ENCODE peak calls at places on chromosomes 5 and 9, in six cellular contexts. One of them, this sample, is unnamed.

GRCh38 chr5:1761453-1761755 is 38.2 kb downstream of the MRPL36 start:
- DNase-seq in fibroblast of pulmonary artery: no peak
- DNase-seq in psoas muscle: no peak
- DNase-seq in AG04449: no peak
- DNase-seq in HFFc6: no peak
- DNase-seq in dorsolateral prefrontal cortex: no peak
- DNase-seq in this sample: no peak

GRCh38 chr5:142006363-142007236 is 6.2 kb downstream of the GNPDA1 start:
- DNase-seq in fibroblast of pulmonary artery: no peak
- DNase-seq in psoas muscle: no peak
- DNase-seq in dorsolateral prefrontal cortex: no peak
- DNase-seq in AG04449: no peak
- DNase-seq in HFFc6: no peak
- DNase-seq in this sample: no peak

GRCh38 chr5:168176941-168177340 is 114.5 kb upstream of the WWC1 start:
- DNase-seq in dorsolateral prefrontal cortex: no peak
- DNase-seq in AG04449: no peak
- DNase-seq in psoas muscle: no peak
- DNase-seq in fibroblast of pulmonary artery: no peak
- DNase-seq in HFFc6: no peak
- DNase-seq in this sample: no peak

GRCh38 chr5:171681667-171682066 is 104.0 kb upstream of the SMIM23 start:
- DNase-seq in dorsolateral prefrontal cortex: no peak
- DNase-seq in AG04449: no peak
- DNase-seq in psoas muscle: no peak
- DNase-seq in fibroblast of pulmonary artery: peak; percentile 33
- DNase-seq in HFFc6: no peak
- DNase-seq in this sample: no peak

GRCh38 chr9:98222885-98223640 is 30.6 kb upstream of the CORO2A start:
- DNase-seq in psoas muscle: no peak
- DNase-seq in AG04449: peak; percentile 99
- DNase-seq in HFFc6: peak; percentile 98
- DNase-seq in fibroblast of pulmonary artery: peak; percentile 97
- DNase-seq in dorsolateral prefrontal cortex: no peak
- DNase-seq in this sample: peak; percentile 95

GRCh38 chr5:172299916-172300439 is 16.4 kb upstream of the UBTD2 start:
- DNase-seq in HFFc6: no peak
- DNase-seq in AG04449: no peak
- DNase-seq in fibroblast of pulmonary artery: peak; percentile 71
- DNase-seq in psoas muscle: no peak
- DNase-seq in dorsolateral prefrontal cortex: no peak
- DNase-seq in this sample: no peak

GRCh38 chr5:164296603-164297080 is 791.2 kb downstream of the MAT2B start:
- DNase-seq in HFFc6: no peak
- DNase-seq in psoas muscle: no peak
- DNase-seq in fibroblast of pulmonary artery: peak; percentile 40
- DNase-seq in dorsolateral prefrontal cortex: peak; percentile 25
- DNase-seq in AG04449: no peak
- DNase-seq in this sample: no peak

GRCh38 chr5:112681481-112681908 is 56.2 kb upstream of the APC start:
- DNase-seq in fibroblast of pulmonary artery: no peak
- DNase-seq in AG04449: no peak
- DNase-seq in dorsolateral prefrontal cortex: no peak
- DNase-seq in psoas muscle: no peak
- DNase-seq in HFFc6: peak; percentile 40
- DNase-seq in this sample: no peak

GRCh38 chr5:36635721-36636390 is 29.4 kb downstream of the SLC1A3 start:
- DNase-seq in AG04449: no peak
- DNase-seq in dorsolateral prefrontal cortex: no peak
- DNase-seq in psoas muscle: no peak
- DNase-seq in fibroblast of pulmonary artery: no peak
- DNase-seq in HFFc6: no peak
- DNase-seq in this sample: no peak

GRCh38 chr5:54309237-54309636 is 1.1 kb downstream of the ARL15 start:
- DNase-seq in AG04449: no peak
- DNase-seq in fibroblast of pulmonary artery: peak; percentile 15
- DNase-seq in dorsolateral prefrontal cortex: peak; percentile 37
- DNase-seq in HFFc6: peak; percentile 3
- DNase-seq in psoas muscle: no peak
- DNase-seq in this sample: no peak

GRCh38 chr5:54311178-54311811 is 922 bp upstream of the ARL15 start:
- DNase-seq in AG04449: no peak
- DNase-seq in psoas muscle: no peak
- DNase-seq in HFFc6: peak; percentile 10
- DNase-seq in dorsolateral prefrontal cortex: no peak
- DNase-seq in fibroblast of pulmonary artery: peak; percentile 29
- DNase-seq in this sample: no peak

GRCh38 chr5:54312499-54312898 is 2.1 kb upstream of the ARL15 start:
- DNase-seq in dorsolateral prefrontal cortex: no peak
- DNase-seq in psoas muscle: no peak
- DNase-seq in fibroblast of pulmonary artery: no peak
- DNase-seq in HFFc6: no peak
- DNase-seq in AG04449: no peak
- DNase-seq in this sample: no peak

GRCh38 chr5:54309751-54310432 is 481 bp downstream of the ARL15 start:
- DNase-seq in psoas muscle: peak; percentile 33
- DNase-seq in fibroblast of pulmonary artery: peak; percentile 20
- DNase-seq in HFFc6: no peak
- DNase-seq in AG04449: no peak
- DNase-seq in dorsolateral prefrontal cortex: peak; percentile 41
- DNase-seq in this sample: no peak

GRCh38 chr5:54310433-54311177 is at the start of gene ARL15:
- DNase-seq in AG04449: peak; percentile 73
- DNase-seq in HFFc6: peak; percentile 98
- DNase-seq in fibroblast of pulmonary artery: peak; percentile 98
- DNase-seq in dorsolateral prefrontal cortex: peak; percentile 98
- DNase-seq in psoas muscle: peak; percentile 99
- DNase-seq in this sample: peak; percentile 94
- TF ChIP-seq CTCF in AG04449: no peak
- TF ChIP-seq CTCF in HFFc6: peak; percentile 5
- TF ChIP-seq CTCF in fibroblast of pulmonary artery: no peak
- TF ChIP-seq CTCF in dorsolateral prefrontal cortex: peak; percentile 32
- TF ChIP-seq CTCF in psoas muscle: no peak
- TF ChIP-seq CTCF in this sample: no peak

GRCh38 chr5:129172561-129172960 is 78.0 kb downstream of the ISOC1 start:
- DNase-seq in dorsolateral prefrontal cortex: no peak
- DNase-seq in psoas muscle: no peak
- DNase-seq in HFFc6: no peak
- DNase-seq in fibroblast of pulmonary artery: peak; percentile 76
- DNase-seq in AG04449: no peak
- DNase-seq in this sample: no peak
- TF ChIP-seq CTCF in dorsolateral prefrontal cortex: peak; percentile 66
- TF ChIP-seq CTCF in psoas muscle: no peak
- TF ChIP-seq CTCF in HFFc6: peak; percentile 24
- TF ChIP-seq CTCF in fibroblast of pulmonary artery: peak; percentile 41
- TF ChIP-seq CTCF in AG04449: no peak
- TF ChIP-seq CTCF in this sample: no peak

GRCh38 chr5:83482961-83483360 is 11.4 kb downstream of the VCAN start:
- DNase-seq in HFFc6: no peak
- DNase-seq in AG04449: no peak
- DNase-seq in fibroblast of pulmonary artery: no peak
- DNase-seq in psoas muscle: no peak
- DNase-seq in dorsolateral prefrontal cortex: no peak
- DNase-seq in this sample: no peak

GRCh38 chr5:83488271-83488670 is 16.7 kb downstream of the VCAN start:
- DNase-seq in AG04449: no peak
- DNase-seq in HFFc6: peak; percentile 9
- DNase-seq in dorsolateral prefrontal cortex: no peak
- DNase-seq in fibroblast of pulmonary artery: no peak
- DNase-seq in psoas muscle: no peak
- DNase-seq in this sample: no peak

GRCh38 chr5:83484294-83484693 is 12.8 kb downstream of the VCAN start:
- DNase-seq in fibroblast of pulmonary artery: no peak
- DNase-seq in HFFc6: no peak
- DNase-seq in psoas muscle: no peak
- DNase-seq in AG04449: no peak
- DNase-seq in dorsolateral prefrontal cortex: no peak
- DNase-seq in this sample: no peak

GRCh38 chr5:83487155-83487554 is 15.6 kb downstream of the VCAN start:
- DNase-seq in HFFc6: no peak
- DNase-seq in AG04449: no peak
- DNase-seq in fibroblast of pulmonary artery: no peak
- DNase-seq in dorsolateral prefrontal cortex: no peak
- DNase-seq in psoas muscle: no peak
- DNase-seq in this sample: no peak

GRCh38 chr5:83485842-83486241 is 14.3 kb downstream of the VCAN start:
- DNase-seq in psoas muscle: no peak
- DNase-seq in HFFc6: no peak
- DNase-seq in AG04449: no peak
- DNase-seq in fibroblast of pulmonary artery: no peak
- DNase-seq in dorsolateral prefrontal cortex: no peak
- DNase-seq in this sample: no peak
- TF ChIP-seq CTCF in psoas muscle: no peak
- TF ChIP-seq CTCF in HFFc6: no peak
- TF ChIP-seq CTCF in AG04449: no peak
- TF ChIP-seq CTCF in fibroblast of pulmonary artery: no peak
- TF ChIP-seq CTCF in dorsolateral prefrontal cortex: no peak
- TF ChIP-seq CTCF in this sample: no peak

GRCh38 chr5:97043511-97043910 is 98.9 kb downstream of the LIX1 start:
- DNase-seq in AG04449: no peak
- DNase-seq in dorsolateral prefrontal cortex: no peak
- DNase-seq in HFFc6: no peak
- DNase-seq in psoas muscle: no peak
- DNase-seq in fibroblast of pulmonary artery: no peak
- DNase-seq in this sample: no peak

GRCh38 chr5:97046270-97046982 is 96.0 kb downstream of the LIX1 start:
- DNase-seq in HFFc6: peak; percentile 15
- DNase-seq in psoas muscle: no peak
- DNase-seq in fibroblast of pulmonary artery: peak; percentile 32
- DNase-seq in dorsolateral prefrontal cortex: no peak
- DNase-seq in AG04449: peak; percentile 14
- DNase-seq in this sample: no peak

GRCh38 chr5:97042981-97043380 is 99.4 kb downstream of the LIX1 start:
- DNase-seq in fibroblast of pulmonary artery: no peak
- DNase-seq in psoas muscle: no peak
- DNase-seq in HFFc6: no peak
- DNase-seq in AG04449: no peak
- DNase-seq in dorsolateral prefrontal cortex: no peak
- DNase-seq in this sample: no peak

GRCh38 chr5:97041239-97041638 is 101.2 kb downstream of the LIX1 start:
- DNase-seq in psoas muscle: no peak
- DNase-seq in fibroblast of pulmonary artery: no peak
- DNase-seq in dorsolateral prefrontal cortex: no peak
- DNase-seq in HFFc6: no peak
- DNase-seq in AG04449: no peak
- DNase-seq in this sample: no peak

DNA sequence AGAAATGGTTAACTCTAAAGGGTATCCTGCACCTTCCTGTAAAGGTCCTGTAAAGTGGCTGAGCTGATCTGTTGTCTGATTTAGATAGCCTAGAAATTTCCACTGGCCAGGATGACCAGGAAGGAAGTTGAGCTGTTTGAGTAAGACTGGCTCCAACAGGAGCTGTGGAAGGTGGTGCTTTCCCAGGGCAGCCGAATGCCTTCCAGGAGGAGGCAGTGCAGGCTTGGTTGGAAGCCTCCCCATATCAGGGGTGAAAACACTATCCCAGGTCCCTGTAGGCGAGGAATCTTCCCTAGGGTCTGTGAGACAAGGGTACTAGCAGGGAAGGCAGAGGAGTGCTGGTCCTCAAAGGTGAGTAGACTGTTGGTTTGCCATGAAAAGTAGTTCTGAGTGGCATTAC is 98.4 kb downstream of the LIX1 start:
- DNase-seq in fibroblast of pulmonary artery: peak; percentile 33
- DNase-seq in AG04449: no peak
- DNase-seq in psoas muscle: no peak
- DNase-seq in HFFc6: peak; percentile 30
- DNase-seq in dorsolateral prefrontal cortex: no peak
- DNase-seq in this sample: no peak
- TF ChIP-seq CTCF in fibroblast of pulmonary artery: peak; percentile 52
- TF ChIP-seq CTCF in AG04449: peak; percentile 16
- TF ChIP-seq CTCF in psoas muscle: peak; percentile 46
- TF ChIP-seq CTCF in HFFc6: peak; percentile 63
- TF ChIP-seq CTCF in dorsolateral prefrontal cortex: no peak
- TF ChIP-seq CTCF in this sample: peak; percentile 12

GRCh38 chr5:38166832-38167231 is 91.5 kb upstream of the EGFLAM start:
- DNase-seq in HFFc6: no peak
- DNase-seq in psoas muscle: peak; percentile 23
- DNase-seq in AG04449: no peak
- DNase-seq in dorsolateral prefrontal cortex: no peak
- DNase-seq in fibroblast of pulmonary artery: no peak
- DNase-seq in this sample: no peak
- TF ChIP-seq CTCF in HFFc6: no peak
- TF ChIP-seq CTCF in psoas muscle: peak; percentile 35
- TF ChIP-seq CTCF in AG04449: no peak
- TF ChIP-seq CTCF in dorsolateral prefrontal cortex: no peak
- TF ChIP-seq CTCF in fibroblast of pulmonary artery: no peak
- TF ChIP-seq CTCF in this sample: no peak

GRCh38 chr5:31291323-31291854 is 97.9 kb downstream of the CDH6 start:
- DNase-seq in psoas muscle: no peak
- DNase-seq in fibroblast of pulmonary artery: peak; percentile 48
- DNase-seq in dorsolateral prefrontal cortex: no peak
- DNase-seq in AG04449: no peak
- DNase-seq in HFFc6: no peak
- DNase-seq in this sample: no peak
- TF ChIP-seq CTCF in psoas muscle: no peak
- TF ChIP-seq CTCF in fibroblast of pulmonary artery: peak; percentile 56
- TF ChIP-seq CTCF in dorsolateral prefrontal cortex: no peak
- TF ChIP-seq CTCF in AG04449: no peak
- TF ChIP-seq CTCF in HFFc6: peak; percentile 32
- TF ChIP-seq CTCF in this sample: no peak

DNA sequence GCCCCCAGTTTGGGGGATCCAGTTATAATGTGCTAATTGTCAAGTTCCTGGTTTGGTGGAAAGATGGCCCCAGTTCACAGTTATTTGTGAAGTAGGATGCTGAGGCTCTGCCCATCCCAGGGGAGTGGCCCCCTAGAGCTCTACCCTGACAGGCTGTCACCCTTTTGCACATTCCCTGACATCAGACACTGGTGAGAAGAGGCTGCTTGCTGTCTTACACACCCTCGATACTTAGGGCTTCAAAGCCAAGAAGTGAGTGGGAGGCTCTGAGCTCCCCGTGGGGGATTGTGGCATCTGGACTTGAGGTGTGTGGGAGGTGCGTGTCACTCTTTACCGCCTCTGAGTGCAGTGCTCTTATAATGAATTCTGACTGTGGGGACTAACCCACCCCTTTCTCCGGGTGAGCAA is 168.5 kb downstream of the DOCK2 start:
- DNase-seq in dorsolateral prefrontal cortex: no peak
- DNase-seq in fibroblast of pulmonary artery: peak; percentile 53
- DNase-seq in HFFc6: no peak
- DNase-seq in AG04449: no peak
- DNase-seq in psoas muscle: no peak
- DNase-seq in this sample: no peak
- TF ChIP-seq CTCF in dorsolateral prefrontal cortex: no peak
- TF ChIP-seq CTCF in fibroblast of pulmonary artery: no peak
- TF ChIP-seq CTCF in HFFc6: no peak
- TF ChIP-seq CTCF in AG04449: no peak
- TF ChIP-seq CTCF in psoas muscle: no peak
- TF ChIP-seq CTCF in this sample: no peak

This sample was measured in AG09319.